ENCODE peak calls at places on chromosomes 4 and X, in eight cellular contexts. O is A549, V is upper lobe of right lung, E is transverse colon, A is fibroblast of the aortic adventitia, P is choroid plexus epithelial cell, B is neural crest cell, I is suprapubic skin. N is an unnamed sample.

GRCh38 chr4:37685211-37685725 is 908 bp downstream of the RELL1 start:
- DNase-seq in P (peak), E (peak), O (peak), B (no peak), A (peak), I (no peak), V (no peak), N (no peak)

GRCh38 chr4:18103876-18104275 is 82.3 kb upstream of the LCORL start:
- DNase-seq in P (no peak), I (no peak), B (no peak), V (no peak), E (no peak), O (no peak), A (no peak), N (no peak)

GRCh38 chrX:111100191-111100590 is 4.2 kb downstream of the PAK3 start:
- DNase-seq in O (peak), I (no peak), E (peak), A (peak), B (peak), V (no peak), P (peak), N (peak)

GRCh38 chrX:153778684-153779101 is 2.1 kb upstream of the SRPK3 start:
- DNase-seq in B (no peak), V (no peak), A (no peak), I (no peak), P (no peak), O (no peak), E (no peak), N (peak)

GRCh38 chr4:8855781-8856245 is 15.8 kb downstream of the HMX1 start:
- DNase-seq in V (no peak), I (no peak), B (no peak), O (no peak), P (no peak), A (no peak), E (no peak), N (peak)

GRCh38 chr4:151901631-151902030 is 140.8 kb upstream of the GATB start:
- DNase-seq in P (peak), V (no peak), O (no peak), I (no peak), E (no peak), A (no peak), B (no peak), N (no peak)

GRCh38 chrX:47574609-47575325 is 7.5 kb upstream of the TIMP1 start:
- DNase-seq in O (no peak), E (no peak), I (peak), B (no peak), P (no peak), A (no peak), V (no peak), N (no peak)

GRCh38 chr4:52019941-52020657 is at the start of gene LRRC66:
- DNase-seq in O (no peak), I (no peak), B (no peak), P (no peak), A (peak), V (no peak), E (peak), N (no peak)

GRCh38 chrX:63747331-63747730 is 37.7 kb downstream of the ARHGEF9 start:
- DNase-seq in P (peak), B (no peak), E (no peak), V (no peak), O (no peak), A (peak), I (no peak), N (no peak)

DNA sequence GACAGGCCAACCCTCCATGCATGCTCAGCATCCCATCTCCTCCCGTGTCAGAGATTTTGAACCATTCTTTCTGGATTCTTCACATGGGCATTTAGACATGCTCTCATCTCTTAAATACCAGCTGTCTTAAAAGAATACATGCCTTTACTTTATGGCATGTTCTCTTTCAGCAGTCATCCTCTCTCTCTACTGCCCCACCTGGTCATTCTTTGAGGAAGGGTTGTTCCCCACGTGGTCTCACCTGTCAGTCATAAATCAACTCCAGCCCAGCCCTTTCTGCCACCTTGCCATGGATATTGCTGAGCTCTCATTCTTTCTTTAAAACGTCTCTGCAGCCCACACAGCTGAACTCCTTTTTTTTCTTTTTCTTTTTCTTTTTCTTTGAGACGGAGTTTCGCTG is 111.3 kb downstream of the ARHGAP10 start:
- DNase-seq in I (no peak), B (no peak), O (peak), A (no peak), V (no peak), E (no peak), P (no peak), N (no peak)
- TF ChIP-seq CTCF in I (no peak), B (peak), O (no peak), A (no peak), V (no peak), E (no peak), P (peak), N (no peak)

DNA sequence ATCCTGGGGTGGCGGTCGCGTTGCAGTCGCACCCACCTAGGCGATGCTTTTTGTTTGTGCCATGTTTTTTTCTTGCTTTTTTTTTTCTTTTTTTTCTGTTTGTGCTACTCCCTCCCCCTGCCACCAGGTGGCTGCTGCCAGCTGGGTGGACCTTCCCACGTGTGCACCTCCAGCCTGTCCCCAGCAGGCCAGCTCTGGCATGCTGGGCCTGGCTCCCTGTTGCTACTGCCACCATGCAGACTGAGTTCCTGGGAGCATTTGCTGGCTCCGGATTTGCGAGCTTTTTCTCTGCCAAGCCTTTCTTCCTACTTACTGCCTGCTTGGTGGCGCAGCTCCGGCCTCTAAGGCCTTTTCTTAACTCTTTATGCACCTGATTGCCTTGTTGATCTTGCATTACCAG is 161.2 kb upstream of the WDFY3 start:
- DNase-seq in E (no peak), I (no peak), P (peak), V (no peak), A (no peak), B (peak), O (peak), N (peak)
- TF ChIP-seq CTCF in E (peak), I (no peak), P (peak), V (peak), A (peak), B (peak), O (peak), N (peak)

GRCh38 chrX:143669395-143669794 is 33.5 kb upstream of the SLITRK4 start:
- DNase-seq in E (no peak), B (no peak), V (no peak), I (no peak), P (no peak), A (no peak), O (no peak), N (no peak)
- TF ChIP-seq CTCF in E (no peak), B (peak), V (no peak), I (no peak), P (no peak), A (no peak), O (no peak), N (no peak)

GRCh38 chr4:72430050-72430449 is 139.0 kb downstream of the ADAMTS3 start:
- DNase-seq in E (no peak), B (no peak), I (no peak), V (no peak), O (no peak), P (peak), A (no peak), N (no peak)
- TF ChIP-seq CTCF in E (no peak), B (no peak), I (no peak), V (no peak), O (no peak), P (no peak), A (no peak), N (no peak)

GRCh38 chrX:94633237-94633636 is 959.2 kb downstream of the FAM133A start:
- DNase-seq in I (no peak), V (no peak), B (no peak), P (no peak), O (no peak), A (no peak), E (no peak), N (no peak)
- TF ChIP-seq CTCF in I (no peak), V (no peak), B (no peak), P (no peak), O (no peak), A (no peak), E (no peak), N (no peak)